ENCODE peak calls at places on chromosomes 6 and 20, in eight cellular contexts. J, P, U, D, F, V, K and C are unnamed samples.

GRCh38 chr6:71852951-71853350 is 33.4 kb upstream of the RIMS1 start:
- DNase-seq in U (no peak), F (no peak), D (no peak), P (no peak), K (no peak), V (no peak), J (no peak), C (no peak)

GRCh38 chr6:45532626-45533258 is 155.0 kb upstream of the SUPT3H start:
- DNase-seq in U (peak), F (no peak), K (no peak), J (peak), D (no peak), V (no peak), P (no peak), C (no peak)

GRCh38 chr6:117110737-117111136 is 154.6 kb upstream of the VGLL2 start:
- DNase-seq in K (no peak), D (no peak), P (no peak), V (no peak), U (no peak), J (no peak), F (no peak), C (no peak)

GRCh38 chr6:18389479-18389878 is 2.3 kb downstream of the RNF144B start:
- DNase-seq in K (no peak), J (peak), F (peak), P (no peak), V (peak), D (no peak), U (peak), C (no peak)

GRCh38 chr20:13741879-13742278 is 42.8 kb downstream of the ESF1 start:
- DNase-seq in P (no peak), D (no peak), U (no peak), J (no peak), F (peak), K (no peak), V (no peak), C (no peak)

GRCh38 chr6:153140299-153140698 is 9.2 kb upstream of the RGS17 start:
- DNase-seq in F (no peak), U (no peak), V (no peak), K (no peak), J (no peak), P (no peak), D (no peak), C (no peak)

GRCh38 chr6:37311666-37312473 is 41.9 kb upstream of the RNF8 start:
- DNase-seq in K (no peak), U (peak), F (no peak), P (no peak), V (peak), J (peak), D (no peak), C (no peak)

GRCh38 chr6:163773646-163774045 is 359.1 kb downstream of the QKI start:
- DNase-seq in J (no peak), U (no peak), D (no peak), F (no peak), K (no peak), V (no peak), P (no peak), C (no peak)

GRCh38 chr6:166957805-166958076 is 1.4 kb upstream of the RNASET2 start:
- DNase-seq in F (no peak), U (no peak), J (no peak), K (no peak), V (no peak), P (no peak), D (no peak), C (no peak)

GRCh38 chr6:38603492-38603891 is 36.2 kb downstream of the BTBD9 start:
- DNase-seq in P (no peak), F (no peak), K (no peak), D (no peak), U (no peak), J (no peak), V (no peak), C (no peak)

GRCh38 chr6:56002336-56002735 is 126.9 kb upstream of the BMP5 start:
- DNase-seq in F (no peak), U (peak), P (no peak), K (no peak), V (peak), D (no peak), J (no peak), C (no peak)

GRCh38 chr20:10581823-10582222 is 92.0 kb downstream of the JAG1 start:
- DNase-seq in P (no peak), U (peak), V (peak), D (no peak), F (peak), K (no peak), J (peak), C (no peak)

GRCh38 chr6:87322304-87323212 is at the start of gene SMIM8:
- DNase-seq in U (peak), K (peak), P (peak), F (peak), V (peak), J (peak), D (peak), C (peak)

GRCh38 chr20:46388945-46389344 is 17.5 kb downstream of the ELMO2 start:
- DNase-seq in U (no peak), J (no peak), F (no peak), K (no peak), P (no peak), V (no peak), D (no peak), C (no peak)

GRCh38 chr6:167839343-167839742 is 12.6 kb downstream of the AFDN start:
- DNase-seq in P (no peak), V (no peak), K (no peak), D (no peak), F (no peak), J (no peak), U (peak), C (no peak)

GRCh38 chr6:130981409-130981808 is 81.6 kb downstream of the EPB41L2 start:
- DNase-seq in P (no peak), V (peak), U (peak), D (no peak), J (peak), K (no peak), F (no peak), C (no peak)

GRCh38 chr20:21322083-21322710 is 19.1 kb downstream of the XRN2 start:
- DNase-seq in V (peak), F (no peak), K (no peak), P (no peak), U (peak), J (peak), D (no peak), C (no peak)

GRCh38 chr6:158910484-158911075 is 89.4 kb downstream of the RSPH3 start:
- DNase-seq in K (peak), D (no peak), P (no peak), V (no peak), J (no peak), F (peak), U (no peak), C (peak)

GRCh38 chr6:43926644-43927524 is 156.9 kb downstream of the VEGFA start:
- DNase-seq in D (no peak), P (peak), F (peak), K (no peak), J (peak), V (peak), U (peak), C (no peak)

GRCh38 chr6:116144590-116144989 is 18.7 kb upstream of the COL10A1 start:
- DNase-seq in U (peak), P (no peak), D (no peak), K (no peak), F (peak), J (peak), V (peak), C (no peak)

GRCh38 chr20:41158082-41158625 is 20.8 kb downstream of the PLCG1 start:
- DNase-seq in F (no peak), U (no peak), V (no peak), P (no peak), J (no peak), D (no peak), K (no peak), C (no peak)

GRCh38 chr20:47027456-47027855 is 132.8 kb downstream of the EYA2 start:
- DNase-seq in K (no peak), D (no peak), P (no peak), J (no peak), U (no peak), V (no peak), F (no peak), C (no peak)

GRCh38 chr6:115891111-115891669 is 169.5 kb downstream of the FRK start:
- DNase-seq in K (no peak), D (no peak), P (no peak), J (peak), U (peak), V (peak), F (peak), C (no peak)

GRCh38 chr20:10644458-10645204 is 29.2 kb downstream of the JAG1 start:
- DNase-seq in F (no peak), U (no peak), J (no peak), D (peak), P (no peak), K (no peak), V (no peak), C (no peak)

GRCh38 chr6:159302196-159302595 is 133.0 kb downstream of the FNDC1 start:
- DNase-seq in V (no peak), F (no peak), J (no peak), D (no peak), P (no peak), U (no peak), K (no peak), C (no peak)

GRCh38 chr20:63833776-63834544 is 2.9 kb upstream of the ZBTB46 start:
- DNase-seq in K (no peak), V (no peak), F (no peak), D (no peak), P (no peak), U (peak), J (peak), C (no peak)

GRCh38 chr20:45343867-45344721 is 4.1 kb downstream of the SDC4 start:
- DNase-seq in F (peak), D (no peak), P (no peak), J (peak), K (no peak), V (peak), U (peak), C (no peak)

GRCh38 chr20:46349742-46350056 is 41.4 kb upstream of the CDH22 start:
- DNase-seq in P (no peak), U (no peak), F (no peak), K (no peak), J (no peak), D (no peak), V (no peak), C (no peak)

GRCh38 chr6:31074406-31074805 is 38.0 kb downstream of the C6orf15 start:
- DNase-seq in K (no peak), J (no peak), D (no peak), V (no peak), P (no peak), U (no peak), F (no peak), C (peak)

GRCh38 chr6:11848252-11848651 is 69.6 kb upstream of the ADTRP start:
- DNase-seq in F (no peak), U (no peak), D (no peak), V (no peak), K (no peak), P (no peak), J (peak), C (no peak)

DNA sequence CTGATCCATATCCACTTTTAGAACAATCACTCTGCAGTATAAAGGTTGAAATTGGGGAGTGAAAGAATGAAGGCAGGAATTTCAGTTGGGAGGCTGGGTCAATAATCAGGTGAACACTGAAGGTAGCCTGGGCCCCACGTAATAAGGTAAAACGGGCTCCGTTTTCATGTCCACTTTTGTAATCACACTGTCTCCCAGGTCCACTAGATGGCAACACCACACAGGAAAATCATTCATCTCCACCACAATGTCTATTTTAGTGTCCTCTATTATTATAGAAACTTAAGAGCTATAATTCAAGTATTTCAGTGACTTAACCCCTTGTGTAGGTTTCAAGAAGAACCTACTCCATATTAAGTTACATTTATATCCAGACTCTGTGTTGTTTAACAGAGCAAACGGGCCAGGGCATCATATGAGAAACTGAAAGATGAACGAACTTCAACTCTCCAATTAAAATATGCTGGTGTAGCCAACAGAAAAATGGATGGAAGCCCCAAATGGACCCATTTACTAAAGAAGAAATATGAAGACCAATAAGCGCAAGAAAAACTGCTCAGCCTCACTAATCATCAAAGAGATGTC is 45.9 kb upstream of the MC3R start:
- DNase-seq in P (no peak), J (no peak), U (peak), D (peak), K (no peak), F (peak), V (no peak), C (no peak)
- TF ChIP-seq CTCF in P (no peak), J (peak), U (peak), D (peak), K (no peak), F (peak), V (peak), C (no peak)

GRCh38 chr6:118353564-118353963 is 194.5 kb upstream of the PLN start:
- DNase-seq in P (no peak), F (no peak), J (no peak), K (no peak), U (no peak), D (no peak), V (no peak), C (no peak)
- TF ChIP-seq CTCF in P (no peak), F (no peak), J (no peak), K (no peak), U (no peak), D (no peak), V (no peak), C (no peak)

GRCh38 chr6:142735182-142735581 is 209.8 kb downstream of the HIVEP2 start:
- DNase-seq in D (no peak), F (peak), J (peak), P (no peak), U (peak), K (no peak), V (no peak), C (no peak)
- TF ChIP-seq CTCF in D (no peak), F (no peak), J (no peak), P (no peak), U (no peak), K (no peak), V (no peak), C (no peak)

GRCh38 chr6:127606131-127606562 is 29.2 kb downstream of the C6orf58 start:
- DNase-seq in K (no peak), U (peak), F (peak), V (peak), P (no peak), D (peak), J (peak), C (no peak)
- TF ChIP-seq CTCF in K (no peak), U (peak), F (peak), V (peak), P (peak), D (peak), J (peak), C (no peak)